ENCODE peak calls at places on chromosomes 7 and 10, in ten cellular contexts. Z is NAMALWA; Q is activated T-helper 1 cell treated with anti-CD3 and anti-CD28 coated beads, Interleukin-2, amount 50 U/mL, for 16 hours; F is stimulated activated CD4-positive, alpha-beta T cell treated with anti-CD3 and anti-CD28 coated beads, TNF-alpha, amount 100 ng/mL, for 1 hour; W is astrocyte of the cerebellum; I is immature natural killer cell; Y is WTC11; E is activated CD4-positive, alpha-beta T cell treated with anti-CD3 and anti-CD28 coated beads for 36 hours; O is HL-60; S is MCF 10A. L is an unnamed sample.

GRCh38 chr7:89023146-89023545 is 227.6 kb upstream of the TEX47 start:
- DNase-seq in Z (no peak), Q (no peak), F (no peak), W (peak), I (no peak), Y (no peak), E (no peak), O (no peak), S (no peak), L (no peak)

GRCh38 chr10:122116331-122116730 is 127.4 kb downstream of the TACC2 start:
- DNase-seq in Z (no peak), Q (no peak), F (no peak), W (no peak), I (no peak), Y (no peak), E (no peak), O (no peak), S (peak), L (no peak)

GRCh38 chr7:136956232-136956631 is 87.8 kb downstream of the CHRM2 start:
- DNase-seq in Z (no peak), Q (no peak), F (no peak), W (no peak), I (no peak), Y (no peak), E (no peak), O (no peak), S (peak), L (no peak)

GRCh38 chr10:5284311-5285057 is 80.3 kb upstream of the UCN3 start:
- DNase-seq in Z (peak), Q (no peak), F (no peak), W (no peak), I (peak), Y (no peak), E (peak), O (peak), S (peak), L (peak)

GRCh38 chr7:411677-412312 is 107.9 kb downstream of the PDGFA start:
- DNase-seq in Z (no peak), Q (no peak), F (no peak), W (no peak), I (no peak), Y (peak), E (no peak), O (no peak), S (no peak), L (no peak)

GRCh38 chr7:37815969-37816371 is 32.4 kb upstream of the NME8 start:
- DNase-seq in Z (no peak), Q (no peak), F (no peak), W (no peak), I (peak), Y (no peak), E (no peak), O (no peak), S (no peak), L (no peak)

GRCh38 chr10:86413046-86413728 is 46.6 kb upstream of the GRID1 start:
- DNase-seq in Z (peak), Q (no peak), F (no peak), W (no peak), I (no peak), Y (no peak), E (peak), O (no peak), S (no peak), L (peak)

GRCh38 chr10:10605551-10606081 is 412.1 kb upstream of the CELF2 start:
- DNase-seq in Z (no peak), Q (no peak), F (no peak), W (peak), I (no peak), Y (no peak), E (peak), O (no peak), S (peak), L (no peak)

GRCh38 chr10:88791924-88792323 is 10.6 kb upstream of the LIPM start:
- DNase-seq in Z (peak), Q (no peak), F (no peak), W (no peak), I (no peak), Y (peak), E (peak), O (peak), S (peak), L (no peak)

L was measured in SIG-M5.